ENCODE peak calls at places on chromosomes 7 and 10, in five cellular contexts. P is lower lobe of right lung, G is A549, O is BJ, T is foreskin fibroblast. V is an unnamed sample.

GRCh38 chr10:78950656-78951587 is 117.8 kb upstream of the ZMIZ1 start:
- DNase-seq in T (no peak), G (no peak), O (no peak), P (no peak), V (no peak)

GRCh38 chr7:8442814-8443304 is 9.4 kb downstream of the NXPH1 start:
- DNase-seq in P (peak), T (peak), G (no peak), O (no peak), V (no peak)

GRCh38 chr10:43693602-43694001 is 44.9 kb upstream of the ZNF32 start:
- DNase-seq in T (no peak), O (no peak), P (no peak), G (no peak), V (peak)

GRCh38 chr10:132638130-132638515 is 100.5 kb downstream of the INPP5A start:
- DNase-seq in T (no peak), G (no peak), O (no peak), P (no peak), V (no peak)

GRCh38 chr10:24751716-24752115 is 28.0 kb upstream of the ARHGAP21 start:
- DNase-seq in O (no peak), T (no peak), G (no peak), P (no peak), V (no peak)

GRCh38 chr10:6068422-6068821 is 6.3 kb upstream of the IL2RA start:
- DNase-seq in T (no peak), P (peak), G (no peak), O (no peak), V (no peak)

GRCh38 chr10:59177031-59177861 is 803 bp downstream of the PHYHIPL start:
- DNase-seq in G (peak), O (peak), P (peak), T (peak), V (peak)

GRCh38 chr7:2162959-2163358 is 69.8 kb downstream of the MAD1L1 start:
- DNase-seq in O (no peak), G (no peak), P (no peak), T (peak), V (no peak)

GRCh38 chr10:78952686-78953085 is 116.1 kb upstream of the ZMIZ1 start:
- DNase-seq in G (no peak), O (peak), P (no peak), T (peak), V (no peak)

GRCh38 chr10:132579027-132579859 is 41.7 kb downstream of the INPP5A start:
- DNase-seq in T (no peak), O (no peak), P (no peak), G (no peak), V (no peak)

GRCh38 chr7:105010538-105011523 is 3.2 kb upstream of the KMT2E start:
- DNase-seq in G (no peak), P (no peak), O (no peak), T (no peak), V (no peak)

GRCh38 chr7:137760111-137760510 is 86.7 kb downstream of the DGKI start:
- DNase-seq in O (no peak), G (no peak), P (no peak), T (no peak), V (no peak)

GRCh38 chr10:10985361-10985760 is 32.3 kb upstream of the CELF2 start:
- DNase-seq in O (no peak), T (no peak), G (no peak), P (no peak), V (no peak)

GRCh38 chr7:82677493-82677892 is 233.9 kb upstream of the CACNA2D1 start:
- DNase-seq in T (peak), O (no peak), G (no peak), P (no peak), V (no peak)

GRCh38 chr7:19001854-19002253 is 115.6 kb downstream of the TWIST1 start:
- DNase-seq in T (peak), P (no peak), O (no peak), G (no peak), V (no peak)

GRCh38 chr7:842436-843031 is 10.3 kb downstream of the SUN1 start:
- DNase-seq in T (no peak), G (no peak), O (no peak), P (peak), V (no peak)

GRCh38 chr7:7923818-7924217 is 44.8 kb upstream of the GLCCI1 start:
- DNase-seq in T (no peak), G (no peak), O (no peak), P (no peak), V (no peak)

GRCh38 chr10:84194424-84195043 is at the start of gene CDHR1:
- DNase-seq in P (no peak), G (peak), T (peak), O (no peak), V (no peak)

GRCh38 chr7:134462337-134462925 is 3.5 kb upstream of the AKR1B1 start:
- DNase-seq in G (peak), O (peak), P (no peak), T (peak), V (no peak)

GRCh38 chr7:19110778-19111175 is 6.7 kb downstream of the TWIST1 start:
- DNase-seq in T (peak), O (no peak), P (no peak), G (no peak), V (no peak)

GRCh38 chr7:117871401-117871777 is 1.9 kb downstream of the CTTNBP2 start:
- DNase-seq in P (no peak), T (no peak), O (no peak), G (no peak), V (no peak)
- H3K4me3 ChIP-seq in P (no peak), T (no peak), O (no peak), G (no peak), V (peak)

GRCh38 chr10:102226542-102226870 is 407 bp downstream of the ELOVL3 start:
- DNase-seq in O (no peak), T (no peak), G (no peak), P (no peak), V (no peak)

GRCh38 chr10:102229810-102230263 is 3.7 kb downstream of the ELOVL3 start:
- DNase-seq in P (peak), G (peak), T (peak), O (no peak), V (no peak)

GRCh38 chr10:102227050-102227449 is 951 bp downstream of the ELOVL3 start:
- DNase-seq in G (no peak), T (peak), O (no peak), P (peak), V (no peak)

GRCh38 chr10:102222798-102223197 is 3.3 kb upstream of the ELOVL3 start:
- DNase-seq in P (no peak), G (no peak), T (no peak), O (no peak), V (no peak)

GRCh38 chr10:102225646-102226541 is at the start of gene ELOVL3:
- DNase-seq in T (peak), P (peak), G (peak), O (peak), V (peak)
- H3K4me3 ChIP-seq in T (peak), P (peak), G (peak), O (peak), V (peak)

GRCh38 chr7:150340024-150340749 is 1.2 kb downstream of the RARRES2 start:
- DNase-seq in T (peak), G (no peak), P (peak), O (no peak), V (peak)
- H3K4me3 ChIP-seq in T (peak), G (no peak), P (peak), O (peak), V (peak)

DNA sequence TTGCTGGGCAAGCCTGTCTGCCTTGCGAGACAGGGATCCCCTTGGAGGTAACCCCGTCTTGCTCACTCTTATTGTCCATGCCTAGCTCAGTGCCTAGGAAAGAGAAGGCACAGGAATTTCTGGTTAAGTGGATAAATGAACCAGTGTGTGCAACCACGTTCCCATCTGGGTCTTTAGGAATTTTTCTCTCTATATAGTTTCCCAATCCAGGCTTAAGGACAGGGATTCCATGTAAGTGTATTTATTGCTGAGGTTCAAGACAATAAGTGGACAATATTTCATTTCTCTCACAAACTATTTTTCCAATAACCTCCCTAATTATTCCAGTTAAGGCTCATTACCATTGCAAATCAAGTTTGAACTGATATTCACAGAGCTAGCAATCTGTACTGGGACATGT is 8.9 kb upstream of the ADAM12 start:
- DNase-seq in G (no peak), P (no peak), T (no peak), O (no peak), V (no peak)
- H3K4me3 ChIP-seq in G (no peak), P (no peak), T (no peak), O (no peak), V (no peak)

GRCh38 chr7:38312776-38313175 is 39.3 kb upstream of the TARP start:
- DNase-seq in T (no peak), O (no peak), P (no peak), G (no peak), V (no peak)

GRCh38 chr7:38309555-38309954 is 36.1 kb upstream of the TARP start:
- DNase-seq in T (no peak), P (no peak), G (no peak), O (no peak), V (no peak)

GRCh38 chr7:38307640-38308039 is 34.2 kb upstream of the TARP start:
- DNase-seq in T (no peak), G (no peak), P (no peak), O (no peak), V (no peak)

GRCh38 chr7:38310601-38311057 is 37.2 kb upstream of the TARP start:
- DNase-seq in O (no peak), T (peak), P (peak), G (no peak), V (no peak)

DNA sequence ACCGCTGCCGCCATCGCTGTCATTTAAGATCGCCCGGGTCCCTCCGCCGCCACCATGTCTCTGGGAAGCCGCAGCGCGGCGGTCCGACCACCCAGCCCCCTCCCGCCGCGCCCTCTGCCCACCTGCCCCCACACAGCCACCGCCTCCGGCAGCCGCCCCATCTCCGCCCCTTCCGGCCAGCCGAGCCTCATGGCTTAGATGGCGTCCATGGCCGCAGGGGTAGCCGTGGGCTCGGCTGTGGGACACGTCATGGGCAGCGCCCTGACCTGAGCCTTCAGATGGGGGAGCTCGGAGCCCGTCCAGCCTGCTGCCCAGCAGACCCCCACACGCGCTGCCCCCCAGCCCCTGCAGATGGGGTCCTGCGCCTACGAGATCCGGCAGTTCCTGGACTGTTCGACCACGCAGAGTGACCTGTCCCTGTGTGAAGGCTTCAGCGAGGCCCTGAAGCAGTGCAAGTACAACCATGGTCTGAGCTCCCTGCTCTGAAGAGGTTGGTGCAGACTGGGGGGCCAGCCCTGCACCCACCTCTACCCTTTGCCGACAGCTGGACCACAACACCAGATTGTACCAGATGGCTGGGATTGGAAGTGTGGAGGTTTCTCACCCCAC is 38.0 kb upstream of the TARP start:
- DNase-seq in O (no peak), T (peak), P (peak), G (peak), V (no peak)
- H3K4me3 ChIP-seq in O (peak), T (peak), P (peak), G (peak), V (peak)

V was measured in AG04450.